ENCODE peak calls at places on chromosomes 5 and 9, in ten cellular contexts. F is uterus, I is tibial artery, O is fibroblast of lung, A is psoas muscle, C is spleen, Y is A549, T is tibial nerve, S is GM23248, V is right cardiac atrium. K is an unnamed sample.

GRCh38 chr9:12818431-12819000 is 43.7 kb downstream of the LURAP1L start:
- DNase-seq in F (no peak), I (no peak), O (peak; percentile 78), A (no peak), C (no peak), Y (peak; percentile 76), T (no peak), S (peak; percentile 62), V (peak; percentile 48), K (no peak)

GRCh38 chr5:14281746-14282181 is 138.6 kb downstream of the TRIO start:
- DNase-seq in F (no peak), I (no peak), O (no peak), A (no peak), C (no peak), Y (no peak), T (no peak), S (no peak), V (no peak), K (no peak)

GRCh38 chr5:73031839-73032238 is 76.0 kb downstream of the FCHO2 start:
- DNase-seq in F (peak; percentile 20), I (no peak), O (peak; percentile 84), A (peak; percentile 34), C (no peak), Y (no peak), T (no peak), S (peak; percentile 84), V (peak; percentile 80), K (no peak)

GRCh38 chr5:128349044-128349629 is 188.9 kb downstream of the FBN2 start:
- DNase-seq in F (no peak), I (no peak), O (peak; percentile 31), A (no peak), C (no peak), Y (peak; percentile 51), T (no peak), S (no peak), V (no peak), K (no peak)

GRCh38 chr5:71706906-71707305 is 12.2 kb upstream of the CARTPT start:
- DNase-seq in F (no peak), I (no peak), O (no peak), A (no peak), C (no peak), Y (no peak), T (no peak), S (no peak), V (no peak), K (no peak)

GRCh38 chr9:25724424-25724823 is 46.2 kb upstream of the TUSC1 start:
- DNase-seq in F (no peak), I (no peak), O (peak; percentile 23), A (no peak), C (no peak), Y (no peak), T (no peak), S (peak; percentile 22), V (no peak), K (no peak)

GRCh38 chr9:72292184-72292787 is 72.7 kb downstream of the ZFAND5 start:
- DNase-seq in F (no peak), I (no peak), O (peak; percentile 68), A (no peak), C (no peak), Y (peak; percentile 81), T (no peak), S (peak; percentile 69), V (no peak), K (no peak)

GRCh38 chr5:76544268-76544926 is 78.8 kb downstream of the F2RL2 start:
- DNase-seq in F (no peak), I (no peak), O (peak; percentile 43), A (no peak), C (no peak), Y (peak; percentile 64), T (no peak), S (peak; percentile 23), V (no peak), K (no peak)

GRCh38 chr5:159819671-159820411 is 96.4 kb upstream of the ADRA1B start:
- DNase-seq in F (peak; percentile 76), I (peak; percentile 74), O (no peak), A (peak; percentile 66), C (no peak), Y (peak; percentile 68), T (peak; percentile 46), S (peak; percentile 82), V (peak; percentile 89), K (peak; percentile 72)

GRCh38 chr9:69195681-69196080 is 21.6 kb downstream of the TJP2 start:
- DNase-seq in F (no peak), I (no peak), O (no peak), A (no peak), C (no peak), Y (no peak), T (no peak), S (no peak), V (peak; percentile 63), K (no peak)

GRCh38 chr9:88814521-88815101 is 176.7 kb upstream of the S1PR3 start:
- DNase-seq in F (no peak), I (peak; percentile 94), O (peak; percentile 88), A (peak; percentile 32), C (no peak), Y (no peak), T (no peak), S (peak; percentile 94), V (peak; percentile 86), K (peak; percentile 44)

GRCh38 chr5:1808466-1808865 is 7.3 kb downstream of the NDUFS6 start:
- DNase-seq in F (no peak), I (no peak), O (peak; percentile 82), A (no peak), C (no peak), Y (no peak), T (no peak), S (peak; percentile 19), V (no peak), K (no peak)

DNA sequence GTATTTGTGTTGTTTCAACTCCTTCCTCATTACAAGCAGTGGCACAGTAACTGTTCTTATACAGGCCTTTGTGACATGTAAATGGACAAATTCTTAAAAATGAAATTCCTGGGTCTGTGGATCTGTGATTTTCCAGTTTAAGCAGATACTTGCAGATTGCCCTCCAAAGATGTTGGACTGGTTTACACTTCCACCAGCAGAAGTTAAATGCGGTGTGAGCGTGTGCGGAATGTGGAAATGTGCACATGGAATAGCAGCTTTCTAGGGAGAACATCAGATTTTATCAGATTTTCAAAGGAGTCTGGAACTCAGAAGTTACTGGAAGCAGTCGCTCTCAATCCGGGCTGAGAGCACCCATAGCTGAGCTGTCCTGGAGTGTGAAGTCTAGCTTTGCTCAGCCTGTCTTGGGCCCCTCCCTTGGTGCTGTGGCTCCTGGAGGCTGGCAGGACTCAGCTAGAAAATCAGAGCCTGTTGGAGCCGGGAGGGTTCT is 97.4 kb downstream of the PPARGC1B start:
- DNase-seq in F (no peak), I (no peak), O (no peak), A (no peak), C (peak; percentile 30), Y (no peak), T (no peak), S (no peak), V (no peak), K (no peak)
- H3K27ac ChIP-seq in F (peak overlapping the region; percentile 78), I (no peak overlapping the region), O (no peak overlapping the region), A (peak overlapping the region; percentile 80), C (no peak overlapping the region), Y (no peak overlapping the region), T (no peak overlapping the region), S (no peak overlapping the region), V (no peak overlapping the region), K (no peak overlapping the region)

DNA sequence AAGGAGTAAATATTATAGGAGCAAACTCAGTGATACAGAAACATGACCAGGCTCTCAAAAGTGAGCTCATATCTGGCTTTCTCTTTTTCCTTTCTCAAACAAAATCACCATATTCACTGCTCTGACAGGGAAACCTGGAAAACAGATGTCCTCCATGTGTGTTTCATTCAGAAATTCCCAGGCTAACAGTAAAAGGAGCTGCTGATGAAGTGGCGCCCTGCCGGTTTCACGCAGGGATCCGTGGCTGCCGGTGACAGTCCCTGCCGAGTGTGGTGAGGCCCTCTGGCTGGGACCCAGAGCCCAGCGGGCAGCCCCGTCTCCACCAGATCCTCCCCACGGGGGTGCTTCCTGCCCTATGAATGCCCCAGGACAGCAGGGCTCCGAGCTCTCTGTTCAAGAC is 208.1 kb downstream of the GNA14 start:
- DNase-seq in F (no peak), I (no peak), O (peak; percentile 62), A (peak; percentile 18), C (no peak), Y (no peak), T (no peak), S (peak; percentile 64), V (peak; percentile 64), K (no peak)
- H3K27ac ChIP-seq in F (peak overlapping the region; percentile 61), I (no peak overlapping the region), O (no peak overlapping the region), A (no peak overlapping the region), C (no peak overlapping the region), Y (no peak overlapping the region), T (no peak overlapping the region), S (no peak overlapping the region), V (no peak overlapping the region), K (no peak overlapping the region)

GRCh38 chr5:16880547-16880946 is 55.5 kb downstream of the MYO10 start:
- DNase-seq in F (no peak), I (no peak), O (no peak), A (no peak), C (no peak), Y (no peak), T (no peak), S (no peak), V (no peak), K (no peak)

GRCh38 chr5:16877267-16877935 is 58.7 kb downstream of the MYO10 start:
- DNase-seq in F (no peak), I (no peak), O (no peak), A (no peak), C (no peak), Y (no peak), T (no peak), S (no peak), V (no peak), K (no peak)

GRCh38 chr5:16879650-16880049 is 56.4 kb downstream of the MYO10 start:
- DNase-seq in F (no peak), I (no peak), O (no peak), A (no peak), C (no peak), Y (no peak), T (no peak), S (no peak), V (no peak), K (no peak)

GRCh38 chr5:16881253-16881652 is 54.8 kb downstream of the MYO10 start:
- DNase-seq in F (no peak), I (no peak), O (no peak), A (no peak), C (no peak), Y (no peak), T (no peak), S (no peak), V (no peak), K (no peak)

DNA sequence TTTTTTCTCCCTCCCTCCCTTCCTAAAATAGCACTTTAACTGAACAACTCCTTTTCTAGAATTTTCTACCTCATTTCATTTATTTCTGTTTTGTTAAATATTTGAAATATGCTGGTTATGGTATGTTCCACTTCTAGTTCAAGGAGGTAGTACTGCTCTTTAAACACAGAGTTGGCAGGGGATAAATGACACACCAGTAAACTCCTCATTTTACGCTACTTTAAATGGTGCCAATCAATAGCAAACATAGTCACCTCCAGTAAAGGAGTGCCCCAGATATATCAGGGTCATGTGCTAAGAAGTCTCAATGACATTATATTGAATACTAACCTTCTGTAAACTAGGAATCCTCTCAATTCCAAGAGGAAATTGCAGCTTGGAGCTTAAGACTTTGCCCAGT is 56.9 kb downstream of the MYO10 start:
- DNase-seq in F (no peak), I (no peak), O (no peak), A (no peak), C (no peak), Y (no peak), T (no peak), S (no peak), V (no peak), K (no peak)
- H3K27ac ChIP-seq in F (no peak overlapping the region), I (peak overlapping the region; percentile 84), O (no peak overlapping the region), A (peak overlapping the region; percentile 54), C (no peak overlapping the region), Y (peak overlapping the region; percentile 70), T (no peak overlapping the region), S (no peak overlapping the region), V (no peak overlapping the region), K (no peak overlapping the region)

GRCh38 chr5:98935206-98935605 is 6.4 kb upstream of the CHD1 start:
- DNase-seq in F (no peak), I (no peak), O (peak; percentile 59), A (no peak), C (no peak), Y (no peak), T (no peak), S (no peak), V (no peak), K (no peak)
- H3K27ac ChIP-seq in F (no peak overlapping the region), I (no peak overlapping the region), O (no peak overlapping the region), A (peak overlapping the region; percentile 54), C (peak overlapping the region; percentile 100), Y (no peak overlapping the region), T (peak overlapping the region; percentile 60), S (peak overlapping the region; percentile 44), V (no peak overlapping the region), K (no peak overlapping the region)

K was measured in ascending aorta.